ENCODE peak calls at places on chromosomes 1 and 21, in nine cellular contexts. R, S, B, F, U, Z, Q, E and D are unnamed samples.

GRCh38 chr1:910881-911721 is 12.6 kb upstream of the SAMD11 start:
- DNase-seq in R (peak), S (peak), B (no peak), F (peak), U (no peak), Z (peak), Q (peak), E (peak), D (peak)

GRCh38 chr1:43867946-43868740 is 65.5 kb upstream of the ARTN start:
- DNase-seq in R (no peak), S (no peak), B (no peak), F (no peak), U (no peak), Z (no peak), Q (no peak), E (no peak), D (no peak)

GRCh38 chr21:44982558-44983244 is 42.9 kb downstream of the SLX9 start:
- DNase-seq in R (peak), S (peak), B (no peak), F (peak), U (no peak), Z (peak), Q (no peak), E (peak), D (no peak)

GRCh38 chr1:3636080-3636479 is 11.3 kb downstream of the TPRG1L start:
- DNase-seq in R (peak), S (no peak), B (no peak), F (no peak), U (no peak), Z (no peak), Q (no peak), E (no peak), D (no peak)

GRCh38 chr1:246565751-246566127 is 322 bp downstream of the TFB2M start:
- DNase-seq in R (no peak), S (no peak), B (no peak), F (no peak), U (peak), Z (no peak), Q (no peak), E (no peak), D (no peak)

GRCh38 chr1:65824103-65824502 is 31.4 kb downstream of the PDE4B start:
- DNase-seq in R (no peak), S (no peak), B (no peak), F (no peak), U (no peak), Z (no peak), Q (no peak), E (no peak), D (no peak)

GRCh38 chr1:235006816-235007215 is 121.8 kb downstream of the TOMM20 start:
- DNase-seq in R (no peak), S (no peak), B (no peak), F (peak), U (no peak), Z (no peak), Q (no peak), E (peak), D (no peak)

GRCh38 chr1:24707659-24708058 is 37.6 kb upstream of the CLIC4 start:
- DNase-seq in R (no peak), S (peak), B (no peak), F (no peak), U (no peak), Z (no peak), Q (no peak), E (no peak), D (no peak)

GRCh38 chr1:206631085-206631509 is 4.2 kb upstream of the DYRK3 start:
- DNase-seq in R (peak), S (peak), B (peak), F (no peak), U (peak), Z (peak), Q (peak), E (peak), D (no peak)

GRCh38 chr1:243253211-243253926 is 1.7 kb downstream of the CEP170 start:
- DNase-seq in R (no peak), S (no peak), B (no peak), F (no peak), U (no peak), Z (no peak), Q (no peak), E (no peak), D (no peak)

GRCh38 chr21:19343711-19344110 is 940.1 kb upstream of the TMPRSS15 start:
- DNase-seq in R (no peak), S (no peak), B (no peak), F (no peak), U (no peak), Z (no peak), Q (no peak), E (no peak), D (no peak)

GRCh38 chr1:20090119-20090518 is 20.1 kb downstream of the PLA2G5 start:
- DNase-seq in R (no peak), S (no peak), B (no peak), F (no peak), U (no peak), Z (no peak), Q (no peak), E (no peak), D (no peak)

GRCh38 chr1:224643653-224644052 is 27.5 kb downstream of the CNIH3 start:
- DNase-seq in R (no peak), S (no peak), B (no peak), F (no peak), U (no peak), Z (no peak), Q (no peak), E (no peak), D (no peak)

GRCh38 chr1:203072911-203073310 is 12.9 kb downstream of the MYOG start:
- DNase-seq in R (no peak), S (no peak), B (no peak), F (no peak), U (no peak), Z (no peak), Q (no peak), E (peak), D (no peak)

GRCh38 chr1:185228979-185229378 is 72.0 kb downstream of the SWT1 start:
- DNase-seq in R (no peak), S (no peak), B (no peak), F (no peak), U (no peak), Z (no peak), Q (no peak), E (no peak), D (no peak)

GRCh38 chr1:59029768-59030167 is 245.9 kb upstream of the JUN start:
- DNase-seq in R (no peak), S (peak), B (no peak), F (no peak), U (no peak), Z (no peak), Q (no peak), E (no peak), D (no peak)

GRCh38 chr1:210347112-210347511 is 18.4 kb downstream of the HHAT start:
- DNase-seq in R (no peak), S (peak), B (no peak), F (no peak), U (no peak), Z (no peak), Q (no peak), E (no peak), D (no peak)

GRCh38 chr1:200038987-200039848 is 11.7 kb downstream of the NR5A2 start:
- DNase-seq in R (no peak), S (peak), B (no peak), F (no peak), U (no peak), Z (peak), Q (peak), E (no peak), D (peak)

GRCh38 chr1:196462101-196462500 is 146.1 kb downstream of the KCNT2 start:
- DNase-seq in R (no peak), S (no peak), B (no peak), F (no peak), U (no peak), Z (no peak), Q (no peak), E (no peak), D (no peak)

GRCh38 chr21:21109736-21110135 is 111.5 kb downstream of the NCAM2 start:
- DNase-seq in R (no peak), S (no peak), B (no peak), F (no peak), U (no peak), Z (no peak), Q (no peak), E (no peak), D (no peak)

GRCh38 chr1:10025354-10025753 is 7.4 kb upstream of the UBE4B start:
- DNase-seq in R (no peak), S (no peak), B (no peak), F (no peak), U (no peak), Z (no peak), Q (no peak), E (no peak), D (no peak)

GRCh38 chr1:66750578-66750977 is 1.7 kb upstream of the DYNLT5 start:
- DNase-seq in R (no peak), S (no peak), B (no peak), F (no peak), U (no peak), Z (no peak), Q (no peak), E (no peak), D (no peak)

GRCh38 chr1:151157067-151157531 is 650 bp downstream of the TNFAIP8L2 start:
- DNase-seq in R (no peak), S (no peak), B (no peak), F (no peak), U (no peak), Z (no peak), Q (peak), E (peak), D (no peak)

GRCh38 chr1:89203166-89203565 is 4.4 kb upstream of the GBP4 start:
- DNase-seq in R (no peak), S (no peak), B (no peak), F (no peak), U (no peak), Z (no peak), Q (no peak), E (no peak), D (no peak)

GRCh38 chr1:168421399-168422004 is 122.3 kb downstream of the XCL2 start:
- DNase-seq in R (no peak), S (no peak), B (no peak), F (no peak), U (no peak), Z (no peak), Q (no peak), E (no peak), D (no peak)

GRCh38 chr1:221620437-221621384 is 121.2 kb downstream of the DUSP10 start:
- DNase-seq in R (no peak), S (peak), B (no peak), F (no peak), U (no peak), Z (no peak), Q (no peak), E (no peak), D (no peak)

GRCh38 chr1:227043755-227044154 is 103.7 kb downstream of the COQ8A start:
- DNase-seq in R (no peak), S (peak), B (no peak), F (no peak), U (no peak), Z (no peak), Q (no peak), E (no peak), D (no peak)

GRCh38 chr1:106944721-106945120 is 111.8 kb upstream of the PRMT6 start:
- DNase-seq in R (no peak), S (no peak), B (no peak), F (no peak), U (no peak), Z (no peak), Q (no peak), E (no peak), D (no peak)

GRCh38 chr1:45846931-45847330 is 43.5 kb downstream of the MAST2 start:
- DNase-seq in R (no peak), S (no peak), B (no peak), F (no peak), U (no peak), Z (no peak), Q (no peak), E (no peak), D (no peak)

GRCh38 chr1:24441480-24441879 is 25.9 kb downstream of the NIPAL3 start:
- DNase-seq in R (no peak), S (no peak), B (no peak), F (no peak), U (no peak), Z (no peak), Q (no peak), E (no peak), D (no peak)

GRCh38 chr1:43836267-43836951 is 97.2 kb upstream of the ARTN start:
- DNase-seq in R (peak), S (no peak), B (no peak), F (no peak), U (no peak), Z (peak), Q (peak), E (peak), D (peak)

GRCh38 chr1:62325076-62325475 is 5.8 kb upstream of the KANK4 start:
- DNase-seq in R (no peak), S (no peak), B (no peak), F (no peak), U (no peak), Z (no peak), Q (no peak), E (no peak), D (no peak)

GRCh38 chr21:26709090-26709489 is 136.0 kb upstream of the CYYR1 start:
- DNase-seq in R (no peak), S (no peak), B (no peak), F (no peak), U (no peak), Z (no peak), Q (no peak), E (no peak), D (no peak)

GRCh38 chr21:32138658-32139057 is 140.2 kb downstream of the MIS18A start:
- DNase-seq in R (no peak), S (no peak), B (no peak), F (no peak), U (no peak), Z (no peak), Q (no peak), E (no peak), D (no peak)

GRCh38 chr1:235022341-235023196 is 106.1 kb downstream of the TOMM20 start:
- DNase-seq in R (no peak), S (no peak), B (no peak), F (peak), U (no peak), Z (no peak), Q (no peak), E (peak), D (no peak)

GRCh38 chr1:7495894-7496293 is 275.2 kb upstream of the VAMP3 start:
- DNase-seq in R (no peak), S (no peak), B (no peak), F (no peak), U (no peak), Z (no peak), Q (no peak), E (no peak), D (no peak)

GRCh38 chr21:40863839-40864238 is 16.9 kb upstream of the DSCAM start:
- DNase-seq in R (no peak), S (no peak), B (no peak), F (no peak), U (no peak), Z (no peak), Q (no peak), E (no peak), D (peak)

GRCh38 chr1:13775446-13775845 is 75.5 kb downstream of the PRDM2 start:
- DNase-seq in R (no peak), S (no peak), B (no peak), F (no peak), U (no peak), Z (no peak), Q (no peak), E (no peak), D (no peak)

GRCh38 chr1:15295676-15296075 is 48.7 kb downstream of the FHAD1 start:
- DNase-seq in R (no peak), S (no peak), B (no peak), F (no peak), U (no peak), Z (no peak), Q (no peak), E (no peak), D (no peak)

DNA sequence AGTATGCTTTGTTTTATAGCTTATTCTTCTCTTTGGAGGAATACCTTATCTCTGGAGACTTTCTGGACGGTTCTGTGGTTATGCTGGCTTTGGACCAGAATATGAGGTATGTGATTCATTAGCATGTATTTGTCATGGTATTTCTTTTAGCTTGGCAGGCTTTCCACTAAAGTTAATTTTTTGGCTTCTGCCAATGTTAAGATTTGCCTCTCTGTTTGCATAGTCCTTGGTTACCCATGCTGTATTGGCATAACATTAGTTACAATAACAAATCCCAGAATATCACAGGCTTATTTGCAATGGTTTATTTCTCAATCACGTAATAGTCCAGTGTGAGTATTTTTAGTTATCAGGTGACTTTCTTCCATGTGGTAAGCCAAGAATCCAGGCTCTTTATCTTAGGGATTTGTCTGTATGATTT is 9.7 kb downstream of the ZMPSTE24 start:
- DNase-seq in R (no peak), S (no peak), B (no peak), F (no peak), U (no peak), Z (peak), Q (no peak), E (no peak), D (no peak)
- H3K27ac ChIP-seq in R (no peak), S (no peak), B (no peak), F (peak), U (no peak), Z (no peak), Q (peak), E (peak), D (no peak)

GRCh38 chr1:17010601-17011438 is 908 bp downstream of the ATP13A2 start:
- DNase-seq in R (peak), S (no peak), B (peak), F (no peak), U (no peak), Z (peak), Q (peak), E (no peak), D (peak)
- TF ChIP-seq EP300 in R (no peak), S (no peak), B (no peak), F (no peak), U (no peak), Z (no peak), Q (no peak), E (no peak), D (no peak)

DNA sequence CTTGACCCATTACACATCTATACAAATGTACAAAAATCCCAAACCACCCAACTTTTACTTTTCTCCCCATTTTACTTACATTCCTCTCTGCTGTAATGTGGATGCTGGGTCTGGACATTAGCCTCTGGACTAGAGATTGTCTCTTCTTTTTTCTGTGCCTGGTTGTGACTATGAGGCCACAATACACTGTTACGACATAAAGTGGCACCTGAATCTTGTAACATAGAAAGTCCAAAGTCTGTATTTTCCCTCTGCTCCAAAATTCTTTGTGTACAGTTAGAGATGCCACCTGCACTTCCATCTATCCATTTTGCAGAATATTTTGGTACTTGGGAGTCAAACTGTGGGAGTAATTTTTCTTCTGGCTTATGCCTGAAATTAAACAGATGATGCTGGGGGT is 22.7 kb downstream of the C21orf91 start:
- DNase-seq in R (no peak), S (no peak), B (no peak), F (no peak), U (no peak), Z (no peak), Q (no peak), E (no peak), D (no peak)
- H3K27ac ChIP-seq in R (no peak), S (no peak), B (no peak), F (no peak), U (no peak), Z (no peak), Q (no peak), E (no peak), D (peak)

GRCh38 chr21:42552407-42553336 is 39.0 kb downstream of the SLC37A1 start:
- DNase-seq in R (peak), S (no peak), B (no peak), F (peak), U (no peak), Z (no peak), Q (peak), E (no peak), D (no peak)

GRCh38 chr21:42547906-42548365 is 34.3 kb downstream of the SLC37A1 start:
- DNase-seq in R (peak), S (no peak), B (no peak), F (no peak), U (no peak), Z (no peak), Q (no peak), E (peak), D (no peak)

GRCh38 chr21:42548687-42549406 is 35.2 kb downstream of the SLC37A1 start:
- DNase-seq in R (peak), S (no peak), B (no peak), F (peak), U (no peak), Z (no peak), Q (no peak), E (peak), D (no peak)

GRCh38 chr21:42553435-42553834 is 39.8 kb downstream of the SLC37A1 start:
- DNase-seq in R (no peak), S (no peak), B (no peak), F (no peak), U (no peak), Z (no peak), Q (no peak), E (no peak), D (peak)

DNA sequence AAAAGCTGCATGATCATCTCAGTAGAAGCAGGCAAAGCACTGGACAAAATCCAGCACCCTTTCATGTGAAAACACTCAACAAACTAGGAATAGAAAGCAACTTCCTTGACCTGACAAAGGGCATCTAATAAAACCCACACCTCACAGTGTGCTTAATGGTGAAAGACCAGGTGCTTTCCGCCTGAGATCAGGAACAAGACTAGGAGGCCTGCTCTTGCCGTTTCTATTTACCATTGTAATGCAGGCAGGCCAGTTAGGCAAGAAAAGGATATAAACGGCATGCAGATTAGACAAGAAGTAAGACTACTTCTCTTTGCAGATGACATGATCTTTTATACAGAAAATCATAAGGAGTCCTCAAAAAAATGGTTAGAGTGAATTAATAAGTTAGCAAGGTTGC is 37.2 kb downstream of the SLC37A1 start:
- DNase-seq in R (no peak), S (no peak), B (no peak), F (no peak), U (no peak), Z (peak), Q (peak), E (no peak), D (no peak)
- TF ChIP-seq EP300 in R (no peak), S (no peak), B (no peak), F (no peak), U (no peak), Z (no peak), Q (no peak), E (no peak), D (no peak)

GRCh38 chr1:171680339-171680738 is 27.9 kb upstream of the MYOC start:
- DNase-seq in R (no peak), S (no peak), B (no peak), F (no peak), U (no peak), Z (no peak), Q (no peak), E (no peak), D (no peak)

GRCh38 chr1:171670739-171671138 is 18.3 kb upstream of the MYOC start:
- DNase-seq in R (no peak), S (no peak), B (no peak), F (no peak), U (no peak), Z (no peak), Q (no peak), E (no peak), D (peak)

GRCh38 chr1:171676823-171677222 is 24.3 kb upstream of the MYOC start:
- DNase-seq in R (no peak), S (no peak), B (no peak), F (no peak), U (no peak), Z (no peak), Q (no peak), E (no peak), D (no peak)

GRCh38 chr1:171674443-171675405 is 22.2 kb upstream of the MYOC start:
- DNase-seq in R (no peak), S (no peak), B (no peak), F (no peak), U (no peak), Z (no peak), Q (no peak), E (no peak), D (no peak)
- H3K27ac ChIP-seq in R (no peak), S (no peak), B (peak), F (peak), U (no peak), Z (no peak), Q (no peak), E (peak), D (no peak)

GRCh38 chr21:34806423-34806822 is 137.6 kb downstream of the CLIC6 start:
- DNase-seq in R (no peak), S (no peak), B (no peak), F (no peak), U (no peak), Z (no peak), Q (no peak), E (no peak), D (no peak)

GRCh38 chr21:34807881-34808568 is 139.2 kb downstream of the CLIC6 start:
- DNase-seq in R (no peak), S (peak), B (no peak), F (peak), U (no peak), Z (peak), Q (no peak), E (peak), D (peak)

GRCh38 chr21:34805157-34805556 is 136.4 kb downstream of the CLIC6 start:
- DNase-seq in R (no peak), S (no peak), B (no peak), F (no peak), U (no peak), Z (no peak), Q (no peak), E (no peak), D (no peak)

GRCh38 chr21:34808569-34809204 is 139.9 kb downstream of the CLIC6 start:
- DNase-seq in R (no peak), S (peak), B (no peak), F (no peak), U (no peak), Z (no peak), Q (no peak), E (no peak), D (no peak)

GRCh38 chr21:34807146-34807880 is 138.5 kb downstream of the CLIC6 start:
- DNase-seq in R (no peak), S (peak), B (no peak), F (peak), U (no peak), Z (no peak), Q (no peak), E (no peak), D (peak)
- TF ChIP-seq EP300 in R (no peak), S (peak), B (no peak), F (no peak), U (no peak), Z (no peak), Q (no peak), E (no peak), D (no peak)